ENCODE peak calls at places on chromosomes 7 and 10, in five cellular contexts. J, S, G, N and Z are unnamed samples.

GRCh38 chr10:122258136-122259074 is 12.7 kb upstream of the BTBD16 start:
- DNase-seq in J (no peak), S (no peak), G (peak; percentile 60), N (no peak), Z (no peak)

GRCh38 chr10:118983263-118983662 is 46.3 kb upstream of the NANOS1 start:
- DNase-seq in J (no peak), S (no peak), G (peak; percentile 26), N (no peak), Z (no peak)

GRCh38 chr7:126783613-126784012 is 469.1 kb downstream of the GRM8 start:
- DNase-seq in J (no peak), S (no peak), G (no peak), N (no peak), Z (no peak)

GRCh38 chr7:24966802-24967201 is 13.2 kb downstream of the OSBPL3 start:
- DNase-seq in J (no peak), S (no peak), G (no peak), N (no peak), Z (no peak)

GRCh38 chr10:49350856-49351532 is 44.9 kb downstream of the DRGX start:
- DNase-seq in J (no peak), S (no peak), G (no peak), N (no peak), Z (peak; percentile 36)

GRCh38 chr7:33774762-33775523 is 130.4 kb upstream of the BMPER start:
- DNase-seq in J (no peak), S (peak; percentile 20), G (no peak), N (no peak), Z (no peak)

GRCh38 chr10:109974509-109975191 is 33.1 kb upstream of the ADD3 start:
- DNase-seq in J (no peak), S (no peak), G (no peak), N (no peak), Z (no peak)

GRCh38 chr10:92615515-92615914 is 22.6 kb downstream of the KIF11 start:
- DNase-seq in J (no peak), S (no peak), G (no peak), N (no peak), Z (no peak)

GRCh38 chr7:1679966-1680730 is 10.1 kb downstream of the ELFN1 start:
- DNase-seq in J (no peak), S (no peak), G (peak; percentile 29), N (no peak), Z (no peak)

GRCh38 chr7:35524112-35524804 is 170.7 kb downstream of the HERPUD2 start:
- DNase-seq in J (no peak), S (no peak), G (no peak), N (no peak), Z (no peak)

GRCh38 chr7:21944616-21945373 is 904 bp downstream of the CDCA7L start:
- DNase-seq in J (peak; percentile 38), S (peak; percentile 76), G (peak; percentile 85), N (peak; percentile 31), Z (no peak)

GRCh38 chr7:122511268-122511667 is 187.6 kb downstream of the RNF133 start:
- DNase-seq in J (no peak), S (no peak), G (no peak), N (no peak), Z (no peak)

GRCh38 chr7:36677769-36678435 is 46.4 kb downstream of the AOAH start:
- DNase-seq in J (no peak), S (no peak), G (no peak), N (no peak), Z (no peak)

GRCh38 chr7:12289996-12290395 is 78.9 kb downstream of the TMEM106B start:
- DNase-seq in J (no peak), S (no peak), G (no peak), N (no peak), Z (no peak)

GRCh38 chr7:26723140-26723539 is 141.2 kb downstream of the SKAP2 start:
- DNase-seq in J (peak; percentile 15), S (no peak), G (peak; percentile 48), N (no peak), Z (no peak)

GRCh38 chr10:70296406-70296899 is 12.6 kb upstream of the NPFFR1 start:
- DNase-seq in J (no peak), S (peak; percentile 66), G (no peak), N (peak; percentile 88), Z (peak; percentile 86)

DNA sequence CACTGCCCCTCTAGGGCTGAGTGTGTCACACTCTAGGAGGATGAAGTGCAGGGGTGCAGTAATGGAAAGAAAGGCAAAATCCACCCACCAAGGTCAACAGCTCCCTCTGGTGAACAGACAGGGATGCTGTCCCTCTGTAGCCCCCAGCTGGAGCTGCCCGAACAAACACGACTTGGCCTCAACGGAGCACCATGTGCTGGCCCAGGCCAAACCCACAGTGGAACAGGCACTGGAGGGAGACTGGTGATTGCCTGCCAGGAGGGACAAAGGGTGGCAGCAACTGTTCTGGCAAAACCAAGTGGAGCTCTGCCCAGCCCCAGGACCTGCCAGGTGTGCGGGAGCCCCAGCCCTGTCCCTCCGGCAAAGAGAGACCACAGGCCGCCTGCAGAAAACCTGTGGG is 20.7 kb downstream of the PDIA4 start:
- DNase-seq in J (no peak), S (no peak), G (no peak), N (no peak), Z (no peak)
- TF ChIP-seq CTCF in J (no peak), S (no peak), G (peak; percentile 59), N (no peak), Z (no peak)

GRCh38 chr7:95730493-95731280 is 41.7 kb upstream of the DYNC1I1 start:
- DNase-seq in J (no peak), S (no peak), G (no peak), N (no peak), Z (no peak)

GRCh38 chr7:95723583-95724180 is 48.7 kb upstream of the DYNC1I1 start:
- DNase-seq in J (peak; percentile 44), S (no peak), G (peak; percentile 84), N (no peak), Z (no peak)

DNA sequence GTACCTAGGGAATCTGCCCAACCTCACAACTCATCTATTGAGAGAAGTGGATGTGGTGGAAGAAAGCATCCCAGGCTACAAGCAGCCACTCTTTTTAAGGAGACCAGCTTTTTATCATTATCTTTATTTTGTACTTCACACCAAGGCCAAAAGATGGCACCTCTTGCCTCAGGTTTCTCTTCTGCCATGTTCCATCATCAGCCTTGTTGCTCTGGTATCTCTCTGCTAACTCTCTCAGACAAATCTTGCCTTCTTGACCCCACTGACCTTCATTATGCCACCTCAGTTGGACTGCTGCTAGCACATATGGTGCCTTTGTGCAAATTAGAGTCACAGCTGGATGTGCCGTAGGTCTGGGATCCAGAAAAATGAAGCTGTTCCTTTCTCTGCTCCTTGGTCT is 47.2 kb upstream of the DYNC1I1 start:
- DNase-seq in J (no peak), S (no peak), G (no peak), N (no peak), Z (no peak)
- TF ChIP-seq CTCF in J (no peak), S (no peak), G (peak; percentile 64), N (no peak), Z (no peak)

DNA sequence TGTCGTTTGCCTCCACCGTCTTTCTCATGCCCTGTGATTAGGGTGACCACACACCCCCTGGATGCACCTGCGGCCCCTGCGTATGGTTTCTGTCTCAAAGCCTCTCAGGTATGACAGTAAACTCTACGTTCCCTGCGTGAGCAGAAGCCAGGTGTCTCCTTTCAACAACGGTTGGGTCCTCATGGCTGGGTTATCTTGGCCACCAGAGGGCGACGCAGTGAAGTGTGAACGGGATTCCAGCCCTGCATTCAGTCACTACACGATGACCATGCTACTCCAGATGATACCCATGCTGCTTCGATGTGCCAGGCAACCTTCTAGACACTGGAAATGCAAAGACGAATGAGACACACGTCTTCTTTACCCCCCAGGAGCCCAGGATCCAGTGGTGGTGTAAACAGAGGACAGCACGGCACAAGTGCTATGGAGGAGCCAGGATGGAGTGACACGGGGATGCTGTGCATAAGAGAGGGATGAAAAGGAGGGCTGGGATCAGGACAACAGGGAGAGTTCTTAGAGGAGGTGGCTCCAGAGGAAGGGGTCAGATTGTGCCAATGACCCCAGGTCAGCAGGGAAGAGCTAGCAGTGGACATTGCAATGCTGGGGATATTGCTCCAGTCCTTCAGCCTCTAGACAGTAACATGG is 228.1 kb upstream of the PFKP start:
- DNase-seq in J (peak; percentile 54), S (peak; percentile 41), G (peak; percentile 91), N (no peak), Z (no peak)
- TF ChIP-seq CTCF in J (peak; percentile 51), S (peak; percentile 39), G (peak; percentile 81), N (peak; percentile 42), Z (no peak)

GRCh38 chr10:4763960-4764428 is 62.0 kb upstream of the AKR1E2 start:
- DNase-seq in J (no peak), S (no peak), G (no peak), N (no peak), Z (no peak)
- TF ChIP-seq CTCF in J (no peak), S (no peak), G (no peak), N (no peak), Z (no peak)

GRCh38 chr7:114670676-114671075 is 251.2 kb upstream of the MDFIC start:
- DNase-seq in J (no peak), S (no peak), G (no peak), N (no peak), Z (no peak)
- TF ChIP-seq CTCF in J (no peak), S (no peak), G (no peak), N (no peak), Z (no peak)

DNA sequence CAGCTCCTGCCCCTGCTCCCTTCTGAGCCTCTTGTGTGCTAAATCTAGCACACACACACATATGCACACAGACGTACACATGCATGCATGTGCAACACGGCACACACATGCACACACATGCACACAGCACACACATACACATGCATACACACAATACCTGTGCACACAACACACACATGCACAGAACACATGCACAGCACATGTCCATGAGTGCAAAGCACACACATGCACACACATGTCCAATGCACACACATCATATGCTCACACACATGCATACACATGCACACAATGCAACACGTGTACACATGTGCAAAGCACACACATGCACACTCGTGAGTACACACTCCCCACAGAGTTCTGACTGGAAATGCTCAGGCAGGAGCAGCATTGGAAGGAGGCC is 115.0 kb downstream of the WDR37 start:
- DNase-seq in J (no peak), S (no peak), G (no peak), N (no peak), Z (no peak)
- TF ChIP-seq CTCF in J (no peak), S (no peak), G (no peak), N (no peak), Z (no peak)

DNA sequence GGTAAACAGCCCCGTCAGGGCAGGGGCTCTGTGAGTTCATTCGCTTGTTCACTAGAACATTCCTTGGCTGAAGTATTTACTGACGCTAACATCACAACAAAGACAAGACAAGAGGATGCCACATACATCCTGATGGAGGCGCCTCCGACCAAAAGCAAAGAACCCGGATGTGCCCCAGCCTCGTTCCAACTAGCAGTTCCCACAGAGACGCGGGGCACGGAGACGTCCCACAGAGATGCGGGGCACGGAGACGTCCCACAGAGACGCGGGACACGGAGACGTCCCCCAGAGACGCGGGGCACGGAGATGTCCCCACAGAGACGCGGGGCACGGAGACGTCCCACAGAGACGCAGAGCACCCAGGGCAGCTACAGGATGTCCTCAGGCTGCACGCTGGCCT is 35.4 kb upstream of the CFAP46 start:
- DNase-seq in J (no peak), S (no peak), G (no peak), N (no peak), Z (no peak)
- TF ChIP-seq CTCF in J (no peak), S (no peak), G (peak; percentile 29), N (no peak), Z (no peak)